ENCODE peak calls at places on chromosomes 13 and 19, in ten cellular contexts. Y is esophagus squamous epithelium, K is amniotic stem cell, A is myocyte, C is tibial artery, O is NCI-H1092, D is T-helper 2 cell, L is SW480, J is iPS DF 6.9, G is thoracic aorta. N is an unnamed sample.

GRCh38 chr13:21901326-21901725 is 230.5 kb downstream of the FGF9 start:
- DNase-seq in Y (no peak), K (no peak), A (no peak), C (no peak), O (no peak), D (no peak), L (no peak), J (no peak), G (no peak), N (no peak)

GRCh38 chr19:33139165-33139564 is 7.3 kb downstream of the WDR88 start:
- DNase-seq in Y (no peak), K (no peak), A (no peak), C (no peak), O (no peak), D (no peak), L (no peak), J (no peak), G (no peak), N (no peak)

GRCh38 chr19:47411101-47411500 is 8.2 kb downstream of the MEIS3 start:
- DNase-seq in Y (no peak), K (no peak), A (no peak), C (no peak), O (no peak), D (no peak), L (no peak), J (no peak), G (no peak), N (no peak)

GRCh38 chr13:63684822-63685221 is 2269.2 kb upstream of the PCDH20 start:
- DNase-seq in Y (no peak), K (no peak), A (no peak), C (no peak), O (no peak), D (no peak), L (no peak), J (no peak), G (no peak), N (no peak)

GRCh38 chr13:40502236-40502635 is 164.2 kb downstream of the FOXO1 start:
- DNase-seq in Y (no peak), K (no peak), A (no peak), C (no peak), O (no peak), D (no peak), L (no peak), J (no peak), G (no peak), N (no peak)

GRCh38 chr13:110298566-110299321 is 8.2 kb downstream of the COL4A1 start:
- DNase-seq in Y (no peak), K (no peak), A (no peak), C (no peak), O (no peak), D (peak), L (no peak), J (no peak), G (no peak), N (no peak)

GRCh38 chr13:51220706-51221105 is 1.5 kb upstream of the FAM124A start:
- DNase-seq in Y (no peak), K (no peak), A (no peak), C (no peak), O (no peak), D (no peak), L (no peak), J (no peak), G (no peak), N (no peak)

GRCh38 chr13:87536899-87537298 is 134.3 kb upstream of the SLITRK5 start:
- DNase-seq in Y (no peak), K (no peak), A (no peak), C (no peak), O (no peak), D (no peak), L (no peak), J (no peak), G (no peak), N (no peak)